ENCODE peak calls at places on chromosomes 3 and 15, in five cellular contexts. Q, F, V, O and Z are unnamed samples.

GRCh38 chr3:138908815-138909214 is 38.1 kb downstream of the FOXL2 start:
- DNase-seq in Q (no peak), V (no peak), O (no peak), F (no peak), Z (no peak)

GRCh38 chr3:4674216-4674615 is 181.1 kb downstream of the ITPR1 start:
- DNase-seq in Q (no peak), O (no peak), V (no peak), F (no peak), Z (no peak)

GRCh38 chr3:111373861-111374260 is 168.1 kb upstream of the CD96 start:
- DNase-seq in O (no peak), V (no peak), F (no peak), Q (no peak), Z (no peak)

GRCh38 chr3:156770699-156771414 is 55.3 kb upstream of the LEKR1 start:
- DNase-seq in Q (no peak), V (no peak), F (no peak), O (no peak), Z (no peak)

GRCh38 chr15:67383903-67384302 is 129.3 kb downstream of the IQCH start:
- DNase-seq in V (no peak), F (no peak), Q (no peak), O (no peak), Z (no peak)

GRCh38 chr3:98038876-98039275 is 3.8 kb upstream of the GABRR3 start:
- DNase-seq in V (no peak), O (no peak), F (no peak), Q (no peak), Z (no peak)

GRCh38 chr3:45551214-45552010 is 43.1 kb upstream of the LIMD1 start:
- DNase-seq in V (no peak), Q (peak; percentile 65), F (no peak), O (no peak), Z (peak; percentile 37)

GRCh38 chr15:88900309-88900981 is 5.1 kb upstream of the HAPLN3 start:
- DNase-seq in O (no peak), Q (no peak), V (no peak), F (no peak), Z (no peak)

GRCh38 chr3:137300703-137301102 is 342.9 kb downstream of the IL20RB start:
- DNase-seq in O (no peak), F (no peak), V (no peak), Q (no peak), Z (no peak)

GRCh38 chr3:72458365-72458764 is 389.9 kb downstream of the SHQ1 start:
- DNase-seq in F (no peak), O (no peak), Q (no peak), V (no peak), Z (peak; percentile 82)

GRCh38 chr3:150960708-150961684 is 11.5 kb downstream of the CLRN1 start:
- DNase-seq in F (no peak), V (no peak), O (no peak), Q (no peak), Z (no peak)

GRCh38 chr3:186025161-186025560 is 83.7 kb downstream of the ETV5 start:
- DNase-seq in V (no peak), Q (no peak), F (no peak), O (no peak), Z (no peak)

GRCh38 chr3:110815008-110815583 is 256.5 kb upstream of the NECTIN3 start:
- DNase-seq in F (no peak), Q (no peak), O (no peak), V (no peak), Z (no peak)

GRCh38 chr15:82952156-82953081 is at the start of gene HOMER2:
- DNase-seq in Q (no peak), V (peak; percentile 28), F (peak; percentile 24), O (no peak), Z (peak; percentile 15)

GRCh38 chr3:132595036-132595435 is 2.0 kb upstream of the ACKR4 start:
- DNase-seq in O (no peak), Q (no peak), V (no peak), F (no peak), Z (no peak)

GRCh38 chr3:127063916-127064315 is 81.0 kb downstream of the PLXNA1 start:
- DNase-seq in F (no peak), V (no peak), Q (no peak), O (no peak), Z (no peak)

GRCh38 chr3:183254816-183255730 is 2.0 kb downstream of the B3GNT5 start:
- DNase-seq in V (no peak), Q (no peak), O (no peak), F (peak; percentile 55), Z (no peak)

GRCh38 chr3:127090218-127091160 is 102.4 kb upstream of the PRR23E start:
- DNase-seq in F (no peak), V (no peak), O (no peak), Q (no peak), Z (no peak)

GRCh38 chr3:156892701-156893100 is 66.5 kb downstream of the LEKR1 start:
- DNase-seq in F (no peak), O (no peak), Q (no peak), V (no peak), Z (no peak)

GRCh38 chr3:50474717-50475116 is 28.7 kb downstream of the CACNA2D2 start:
- DNase-seq in F (no peak), V (no peak), O (peak; percentile 3), Q (peak; percentile 28), Z (no peak)